ENCODE peak calls at places on chromosomes 5 and 9, in nine cellular contexts. T, J, X, I, P, W, A, L and B are unnamed samples.

GRCh38 chr5:1506242-1507015 is 17.3 kb downstream of the LPCAT1 start:
- DNase-seq in W (no peak), L (no peak), I (no peak), X (no peak), J (no peak), T (no peak), P (no peak), A (no peak), B (no peak)

GRCh38 chr9:20396509-20396908 is 225.8 kb downstream of the MLLT3 start:
- DNase-seq in P (no peak), X (no peak), T (no peak), L (no peak), I (no peak), A (peak; percentile 23), W (no peak), J (no peak), B (no peak)

GRCh38 chr5:97182571-97183099 is 412 bp downstream of the RIOK2 start:
- DNase-seq in L (no peak), P (no peak), X (no peak), T (no peak), J (no peak), W (no peak), A (no peak), I (peak; percentile 58), B (no peak)

GRCh38 chr5:69129413-69129812 is 35.6 kb downstream of the SLC30A5 start:
- DNase-seq in T (no peak), A (no peak), L (no peak), W (no peak), I (peak; percentile 85), J (no peak), P (no peak), X (peak; percentile 37), B (no peak)

GRCh38 chr9:136143215-136144001 is 24.7 kb upstream of the TMEM250 start:
- DNase-seq in I (no peak), J (peak; percentile 61), A (no peak), T (no peak), W (no peak), L (no peak), X (no peak), P (peak; percentile 46), B (no peak)

GRCh38 chr5:136188859-136189258 is 4.1 kb downstream of the SMIM32 start:
- DNase-seq in P (no peak), I (no peak), J (no peak), T (no peak), W (no peak), A (no peak), X (no peak), L (no peak), B (no peak)

GRCh38 chr5:34721359-34721758 is 65.2 kb downstream of the RAI14 start:
- DNase-seq in L (no peak), J (no peak), W (no peak), X (no peak), T (no peak), A (no peak), I (peak; percentile 77), P (no peak), B (no peak)

GRCh38 chr9:115262952-115263351 is 145.0 kb upstream of the TNC start:
- DNase-seq in J (no peak), T (no peak), A (no peak), W (no peak), P (no peak), L (no peak), X (no peak), I (peak; percentile 34), B (no peak)

GRCh38 chr9:13324988-13325387 is 45.5 kb upstream of the MPDZ start:
- DNase-seq in T (no peak), P (no peak), L (no peak), A (no peak), W (no peak), X (no peak), J (no peak), I (peak; percentile 11), B (no peak)

GRCh38 chr5:14659821-14660607 is 4.5 kb upstream of the OTULIN start:
- DNase-seq in T (no peak), L (no peak), A (no peak), J (no peak), W (no peak), I (peak; percentile 65), X (no peak), P (no peak), B (no peak)

GRCh38 chr9:98416294-98416693 is 160.8 kb upstream of the TBC1D2 start:
- DNase-seq in X (no peak), I (no peak), J (no peak), W (no peak), T (no peak), P (no peak), A (no peak), L (no peak), B (no peak)

GRCh38 chr5:63820557-63820956 is 141.7 kb downstream of the HTR1A start:
- DNase-seq in P (no peak), J (no peak), T (no peak), X (no peak), L (no peak), A (no peak), W (no peak), I (no peak), B (no peak)

GRCh38 chr9:13769006-13769405 is 489.5 kb upstream of the MPDZ start:
- DNase-seq in X (no peak), P (no peak), J (no peak), A (no peak), W (no peak), L (no peak), I (no peak), T (no peak), B (no peak)

GRCh38 chr5:61768692-61769281 is 436.7 kb downstream of the ZSWIM6 start:
- DNase-seq in I (no peak), T (no peak), P (peak; percentile 50), X (no peak), J (peak; percentile 76), A (no peak), L (no peak), W (no peak), B (no peak)

GRCh38 chr5:116702776-116703175 is 128.2 kb upstream of the SEMA6A start:
- DNase-seq in I (no peak), X (no peak), T (no peak), W (no peak), P (no peak), L (no peak), A (no peak), J (no peak), B (no peak)

GRCh38 chr5:61371474-61371873 is 39.4 kb downstream of the ZSWIM6 start:
- DNase-seq in T (no peak), W (no peak), P (no peak), I (no peak), A (no peak), L (no peak), X (no peak), J (no peak), B (no peak)

GRCh38 chr5:10036136-10036535 is 213.6 kb downstream of the ATPSCKMT start:
- DNase-seq in T (no peak), P (no peak), J (no peak), L (no peak), W (no peak), X (peak; percentile 41), A (no peak), I (peak; percentile 63), B (no peak)

GRCh38 chr5:174723315-174723978 is 935 bp upstream of the MSX2 start:
- DNase-seq in A (no peak), X (no peak), I (no peak), P (no peak), W (no peak), J (no peak), T (no peak), L (no peak), B (no peak)

GRCh38 chr5:72185717-72186388 is 78.6 kb downstream of the MAP1B start:
- DNase-seq in A (no peak), X (peak; percentile 84), W (no peak), T (no peak), L (no peak), P (no peak), I (peak; percentile 83), J (no peak), B (no peak)

GRCh38 chr9:78982849-78983248 is 588.9 kb upstream of the TLE4 start:
- DNase-seq in I (peak; percentile 26), T (no peak), P (no peak), W (no peak), J (no peak), L (no peak), A (no peak), X (no peak), B (no peak)

GRCh38 chr5:156883316-156883875 is 33.3 kb downstream of the PPP1R2B start:
- DNase-seq in P (no peak), W (no peak), L (no peak), I (no peak), A (peak; percentile 4), X (no peak), T (no peak), J (no peak), B (no peak)

GRCh38 chr5:31962928-31963327 is 211.2 kb downstream of the GOLPH3 start:
- DNase-seq in L (no peak), J (no peak), X (no peak), P (no peak), I (peak; percentile 34), W (no peak), A (no peak), T (no peak), B (no peak)

GRCh38 chr5:142924135-142924883 is 154.1 kb downstream of the ARHGAP26 start:
- DNase-seq in I (no peak), L (peak; percentile 22), X (no peak), T (no peak), P (peak; percentile 65), J (no peak), A (no peak), W (no peak), B (no peak)

GRCh38 chr5:33065146-33065545 is 354.0 kb downstream of the NPR3 start:
- DNase-seq in X (no peak), T (no peak), I (no peak), L (no peak), J (no peak), P (no peak), W (no peak), A (no peak), B (no peak)

GRCh38 chr5:142970440-142970788 is 200.2 kb downstream of the ARHGAP26 start:
- DNase-seq in L (no peak), J (no peak), I (no peak), P (no peak), A (no peak), T (no peak), W (no peak), X (no peak), B (no peak)

GRCh38 chr5:116289276-116289675 is 204.5 kb downstream of the COMMD10 start:
- DNase-seq in A (no peak), X (no peak), T (no peak), L (no peak), W (no peak), J (no peak), I (no peak), P (peak; percentile 2), B (no peak)

GRCh38 chr5:26009742-26010141 is 1028.6 kb downstream of the CDH9 start:
- DNase-seq in X (no peak), I (no peak), A (no peak), T (no peak), P (no peak), L (no peak), W (peak; percentile 16), J (peak; percentile 34), B (no peak)

GRCh38 chr5:88108490-88109279 is 160.0 kb downstream of the TMEM161B start:
- DNase-seq in X (no peak), L (no peak), J (peak; percentile 17), P (no peak), I (no peak), A (no peak), W (no peak), T (no peak), B (no peak)

GRCh38 chr9:90741036-90741435 is 60.6 kb upstream of the SYK start:
- DNase-seq in L (no peak), P (no peak), X (no peak), W (no peak), T (no peak), A (no peak), I (no peak), J (no peak), B (no peak)

GRCh38 chr9:89497978-89498844 is at the start of gene SEMA4D:
- DNase-seq in J (peak; percentile 48), W (peak; percentile 83), L (peak; percentile 71), T (peak; percentile 73), P (peak; percentile 71), I (peak; percentile 17), X (no peak), A (no peak), B (no peak)

GRCh38 chr5:73311291-73312110 is 137.1 kb downstream of the FOXD1 start:
- DNase-seq in J (no peak), P (no peak), W (no peak), A (no peak), T (no peak), I (peak; percentile 93), L (no peak), X (peak; percentile 92), B (peak; percentile 19)